ENCODE peak calls at places on chromosomes 6 and 20, in ten cellular contexts. R, O, Z, K, N, W, I, H, S and G are unnamed samples.

GRCh38 chr6:4174042-4174441 is 38.7 kb upstream of the ECI2 start:
- DNase-seq in R (peak; percentile 69), O (no peak), Z (no peak), K (no peak), N (no peak), W (no peak), I (no peak), H (no peak), S (no peak), G (no peak)

GRCh38 chr20:32190608-32191415 is 16.7 kb downstream of the PLAGL2 start:
- DNase-seq in R (peak; percentile 28), O (no peak), Z (no peak), K (no peak), N (no peak), W (no peak), I (no peak), H (no peak), S (no peak), G (no peak)

GRCh38 chr6:11682525-11682924 is 96.1 kb downstream of the ADTRP start:
- DNase-seq in R (peak; percentile 15), O (no peak), Z (no peak), K (no peak), N (no peak), W (no peak), I (no peak), H (no peak), S (no peak), G (no peak)

GRCh38 chr20:39213476-39214145 is 251.5 kb downstream of the DHX35 start:
- DNase-seq in R (no peak), O (no peak), Z (no peak), K (no peak), N (no peak), W (no peak), I (no peak), H (no peak), S (no peak), G (no peak)

GRCh38 chr6:25553502-25553901 is 98.5 kb upstream of the SCGN start:
- DNase-seq in R (no peak), O (no peak), Z (no peak), K (peak; percentile 31), N (no peak), W (no peak), I (no peak), H (no peak), S (no peak), G (no peak)

GRCh38 chr20:58714340-58714922 is 21.8 kb downstream of the NPEPL1 start:
- DNase-seq in R (no peak), O (no peak), Z (no peak), K (no peak), N (no peak), W (no peak), I (no peak), H (no peak), S (no peak), G (no peak)

GRCh38 chr6:167687035-167687720 is 139.5 kb upstream of the AFDN start:
- DNase-seq in R (no peak), O (no peak), Z (no peak), K (no peak), N (no peak), W (no peak), I (no peak), H (no peak), S (no peak), G (no peak)

GRCh38 chr6:37173573-37174195 is 3.7 kb downstream of the PIM1 start:
- DNase-seq in R (no peak), O (peak; percentile 54), Z (peak; percentile 46), K (no peak), N (no peak), W (no peak), I (no peak), H (no peak), S (peak; percentile 38), G (no peak)

GRCh38 chr20:35002426-35003210 is 47.0 kb downstream of the MYH7B start:
- DNase-seq in R (no peak), O (no peak), Z (no peak), K (no peak), N (no peak), W (no peak), I (no peak), H (no peak), S (no peak), G (no peak)

GRCh38 chr6:3744901-3745470 is 6.5 kb downstream of the PXDC1 start:
- DNase-seq in R (no peak), O (no peak), Z (no peak), K (no peak), N (peak; percentile 25), W (no peak), I (no peak), H (no peak), S (no peak), G (no peak)

GRCh38 chr20:20729563-20729962 is 17.1 kb upstream of the RALGAPA2 start:
- DNase-seq in R (no peak), O (no peak), Z (no peak), K (no peak), N (no peak), W (no peak), I (no peak), H (no peak), S (no peak), G (no peak)

GRCh38 chr6:149233056-149233715 is 84.3 kb upstream of the TAB2 start:
- DNase-seq in R (peak; percentile 78), O (peak; percentile 73), Z (peak; percentile 76), K (peak; percentile 72), N (no peak), W (peak; percentile 74), I (peak; percentile 22), H (peak; percentile 97), S (peak; percentile 86), G (no peak)

DNA sequence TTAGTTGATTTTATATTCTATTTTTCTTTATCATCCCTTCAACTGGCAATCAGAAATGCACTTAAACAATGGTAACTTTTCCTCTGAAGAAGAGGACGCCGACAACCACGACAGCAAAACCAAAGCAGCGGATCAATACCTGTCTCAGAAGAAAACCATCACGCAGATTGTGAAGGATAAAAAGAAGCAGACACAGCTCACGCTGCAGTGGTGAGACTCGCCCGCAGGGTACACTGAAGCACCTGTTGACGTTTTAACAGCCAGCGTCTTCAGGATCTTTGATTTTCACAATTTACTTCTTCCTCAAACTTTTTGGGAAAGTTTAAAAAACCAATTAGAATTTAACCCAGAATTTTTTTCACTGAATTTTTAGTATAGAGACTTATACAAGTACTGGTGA is 701 bp downstream of the RFX6 start:
- DNase-seq in R (no peak), O (no peak), Z (no peak), K (no peak), N (no peak), W (no peak), I (no peak), H (no peak), S (no peak), G (no peak)
- H3K4me3 ChIP-seq in R (no peak overlapping the region), O (no peak overlapping the region), Z (peak overlapping the region; percentile 36), K (no peak overlapping the region), N (peak overlapping the region; percentile 49), W (no peak overlapping the region), I (no peak overlapping the region), H (no peak overlapping the region), S (no peak overlapping the region), G (no peak overlapping the region)

GRCh38 chr6:108658174-108658573 is 97.5 kb downstream of the FOXO3 start:
- DNase-seq in R (no peak), O (no peak), Z (no peak), K (no peak), N (no peak), W (no peak), I (no peak), H (no peak), S (no peak), G (no peak)
- H3K4me3 ChIP-seq in R (no peak overlapping the region), O (no peak overlapping the region), Z (no peak overlapping the region), K (no peak overlapping the region), N (peak overlapping the region; percentile 25), W (no peak overlapping the region), I (no peak overlapping the region), H (no peak overlapping the region), S (no peak overlapping the region), G (no peak overlapping the region)

GRCh38 chr20:56810141-56810540 is 181.0 kb downstream of the TFAP2C start:
- DNase-seq in R (no peak), O (peak; percentile 49), Z (peak; percentile 58), K (no peak), N (no peak), W (no peak), I (no peak), H (no peak), S (peak; percentile 21), G (no peak)

GRCh38 chr20:56808732-56809131 is 179.6 kb downstream of the TFAP2C start:
- DNase-seq in R (no peak), O (no peak), Z (no peak), K (no peak), N (no peak), W (no peak), I (no peak), H (no peak), S (no peak), G (no peak)

GRCh38 chr20:56807118-56807517 is 178.0 kb downstream of the TFAP2C start:
- DNase-seq in R (no peak), O (no peak), Z (no peak), K (no peak), N (no peak), W (no peak), I (no peak), H (no peak), S (no peak), G (no peak)

GRCh38 chr20:56808119-56808725 is 179.1 kb downstream of the TFAP2C start:
- DNase-seq in R (no peak), O (no peak), Z (no peak), K (no peak), N (no peak), W (no peak), I (no peak), H (no peak), S (no peak), G (no peak)

DNA sequence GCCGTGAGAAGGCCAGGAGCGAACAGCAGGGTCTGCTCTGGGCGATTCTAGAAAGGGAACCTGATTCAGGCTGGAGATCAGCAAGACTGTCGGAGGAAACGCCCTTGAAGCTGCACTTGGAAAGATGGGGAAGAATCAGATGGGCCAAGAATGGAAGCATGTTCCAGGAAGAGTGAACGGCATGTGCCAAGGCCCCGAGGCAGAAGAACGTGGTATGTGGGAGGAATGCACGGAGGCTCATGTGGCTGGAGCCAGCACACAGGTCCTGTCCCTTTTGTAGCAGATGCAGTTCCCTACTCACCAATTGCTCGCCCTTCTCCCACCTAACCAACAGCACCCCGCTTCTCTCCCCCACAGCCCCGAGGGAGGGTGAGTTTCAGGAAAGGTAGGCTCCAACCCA is 180.6 kb downstream of the TFAP2C start:
- DNase-seq in R (no peak), O (no peak), Z (no peak), K (no peak), N (no peak), W (no peak), I (no peak), H (no peak), S (no peak), G (no peak)
- H3K4me3 ChIP-seq in R (no peak overlapping the region), O (no peak overlapping the region), Z (no peak overlapping the region), K (no peak overlapping the region), N (no peak overlapping the region), W (no peak overlapping the region), I (no peak overlapping the region), H (no peak overlapping the region), S (no peak overlapping the region), G (no peak overlapping the region)

DNA sequence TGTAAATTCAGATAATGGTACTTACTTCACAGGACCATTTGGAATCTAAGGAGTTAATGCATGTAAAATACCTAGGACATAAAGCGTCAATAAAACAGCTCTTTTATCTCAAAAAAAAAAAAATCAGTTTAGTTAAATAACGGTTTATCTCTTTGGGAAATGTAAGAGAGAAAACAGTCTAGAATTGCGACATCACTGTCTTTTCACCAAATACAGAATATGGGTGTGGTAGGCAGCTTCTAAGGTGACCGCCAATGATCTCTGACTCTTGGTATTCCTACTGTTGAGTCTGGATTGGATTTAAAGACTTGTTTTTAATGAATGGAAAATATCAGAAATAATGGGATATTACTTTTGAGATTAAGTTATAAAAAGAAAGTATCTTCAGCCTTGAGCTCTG is 111.5 kb downstream of the EYS start:
- DNase-seq in R (no peak), O (no peak), Z (no peak), K (no peak), N (no peak), W (no peak), I (no peak), H (no peak), S (no peak), G (no peak)
- H3K4me3 ChIP-seq in R (no peak overlapping the region), O (no peak overlapping the region), Z (no peak overlapping the region), K (no peak overlapping the region), N (no peak overlapping the region), W (no peak overlapping the region), I (no peak overlapping the region), H (no peak overlapping the region), S (no peak overlapping the region), G (no peak overlapping the region)